ENCODE peak calls at places on chromosome 2, in four cellular contexts. Z, V, C and P are unnamed samples.

GRCh38 chr2:7196871-7197270 is 279.7 kb downstream of the RNF144A start:
- DNase-seq in V (no peak), C (no peak), Z (no peak), P (no peak)

GRCh38 chr2:70367722-70368323 is 66.0 kb upstream of the FAM136A start:
- DNase-seq in C (no peak), V (no peak), Z (no peak), P (peak; percentile 72)

GRCh38 chr2:144798019-144798418 is 278.1 kb upstream of the ZEB2 start:
- DNase-seq in V (no peak), C (no peak), Z (no peak), P (no peak)

GRCh38 chr2:64613276-64613675 is 40.4 kb downstream of the SERTAD2 start:
- DNase-seq in C (no peak), V (peak; percentile 25), Z (no peak), P (no peak)

GRCh38 chr2:55012648-55013484 is 37.4 kb downstream of the RTN4 start:
- DNase-seq in V (no peak), C (no peak), Z (no peak), P (no peak)

GRCh38 chr2:144032566-144032965 is 487.4 kb downstream of the ZEB2 start:
- DNase-seq in V (no peak), C (no peak), Z (no peak), P (no peak)

GRCh38 chr2:240567872-240568677 is at the start of gene RNPEPL1:
- DNase-seq in V (peak; percentile 72), C (no peak), Z (peak; percentile 79), P (peak; percentile 62)

GRCh38 chr2:215784371-215784783 is 229.0 kb downstream of the MREG start:
- DNase-seq in C (no peak), Z (no peak), V (peak; percentile 79), P (no peak)

GRCh38 chr2:239354791-239355136 is 46.1 kb downstream of the HDAC4 start:
- DNase-seq in C (no peak), V (no peak), Z (no peak), P (no peak)

GRCh38 chr2:46447649-46448048 is 31.7 kb upstream of the TMEM247 start:
- DNase-seq in Z (no peak), V (no peak), C (no peak), P (no peak)

GRCh38 chr2:34664266-34664665 is 1065.2 kb upstream of the FAM98A start:
- DNase-seq in Z (no peak), C (no peak), V (no peak), P (no peak)

GRCh38 chr2:164593541-164593940 is 27.7 kb downstream of the GRB14 start:
- DNase-seq in V (no peak), C (no peak), Z (no peak), P (no peak)

GRCh38 chr2:69154031-69154430 is 141.1 kb downstream of the ANTXR1 start:
- DNase-seq in C (no peak), Z (no peak), V (no peak), P (no peak)

GRCh38 chr2:142874293-142874814 is 3.1 kb upstream of the KYNU start:
- DNase-seq in C (no peak), V (no peak), Z (no peak), P (peak; percentile 38)

GRCh38 chr2:144370937-144371584 is 148.9 kb downstream of the ZEB2 start:
- DNase-seq in Z (no peak), V (no peak), C (no peak), P (no peak)

GRCh38 chr2:106098081-106098480 is 96.0 kb downstream of the UXS1 start:
- DNase-seq in V (no peak), C (peak; percentile 62), Z (no peak), P (no peak)

GRCh38 chr2:127639111-127639474 is 6.9 kb upstream of the GPR17 start:
- DNase-seq in Z (no peak), V (no peak), C (no peak), P (no peak)

GRCh38 chr2:71469403-71470398 is 16.3 kb downstream of the DYSF start:
- DNase-seq in V (no peak), Z (no peak), C (no peak), P (no peak)

GRCh38 chr2:10482979-10483378 is 34.9 kb upstream of the ODC1 start:
- DNase-seq in Z (peak; percentile 1), C (no peak), V (no peak), P (no peak)

GRCh38 chr2:135532581-135532980 is 1.3 kb downstream of the R3HDM1 start:
- DNase-seq in Z (no peak), C (no peak), V (no peak), P (no peak)

GRCh38 chr2:197205590-197206215 is 104.9 kb downstream of the ANKRD44 start:
- DNase-seq in V (no peak), Z (no peak), C (peak; percentile 91), P (peak; percentile 30)

GRCh38 chr2:60794271-60794863 is 38.3 kb downstream of the PAPOLG start:
- DNase-seq in Z (no peak), V (no peak), C (no peak), P (no peak)

GRCh38 chr2:228657807-228658402 is 476.4 kb upstream of the SPHKAP start:
- DNase-seq in C (no peak), V (no peak), Z (no peak), P (no peak)

GRCh38 chr2:26848336-26849055 is 564 bp downstream of the DPYSL5 start:
- DNase-seq in V (no peak), Z (no peak), C (peak; percentile 81), P (no peak)

GRCh38 chr2:186559370-186559769 is 30.5 kb upstream of the ITGAV start:
- DNase-seq in Z (no peak), V (no peak), C (no peak), P (no peak)

GRCh38 chr2:186554850-186555785 is 34.7 kb upstream of the ITGAV start:
- DNase-seq in Z (no peak), V (no peak), C (no peak), P (no peak)

GRCh38 chr2:186551323-186552050 is 38.4 kb upstream of the ITGAV start:
- DNase-seq in V (no peak), Z (no peak), C (no peak), P (no peak)

GRCh38 chr2:186558512-186559276 is 31.2 kb upstream of the ITGAV start:
- DNase-seq in V (no peak), Z (no peak), C (no peak), P (no peak)

GRCh38 chr2:186554450-186554849 is 35.4 kb upstream of the ITGAV start:
- DNase-seq in C (no peak), Z (no peak), V (no peak), P (no peak)
- TF ChIP-seq POLR2AphosphoS5 in C (no peak), Z (no peak), V (no peak), P (no peak)

DNA sequence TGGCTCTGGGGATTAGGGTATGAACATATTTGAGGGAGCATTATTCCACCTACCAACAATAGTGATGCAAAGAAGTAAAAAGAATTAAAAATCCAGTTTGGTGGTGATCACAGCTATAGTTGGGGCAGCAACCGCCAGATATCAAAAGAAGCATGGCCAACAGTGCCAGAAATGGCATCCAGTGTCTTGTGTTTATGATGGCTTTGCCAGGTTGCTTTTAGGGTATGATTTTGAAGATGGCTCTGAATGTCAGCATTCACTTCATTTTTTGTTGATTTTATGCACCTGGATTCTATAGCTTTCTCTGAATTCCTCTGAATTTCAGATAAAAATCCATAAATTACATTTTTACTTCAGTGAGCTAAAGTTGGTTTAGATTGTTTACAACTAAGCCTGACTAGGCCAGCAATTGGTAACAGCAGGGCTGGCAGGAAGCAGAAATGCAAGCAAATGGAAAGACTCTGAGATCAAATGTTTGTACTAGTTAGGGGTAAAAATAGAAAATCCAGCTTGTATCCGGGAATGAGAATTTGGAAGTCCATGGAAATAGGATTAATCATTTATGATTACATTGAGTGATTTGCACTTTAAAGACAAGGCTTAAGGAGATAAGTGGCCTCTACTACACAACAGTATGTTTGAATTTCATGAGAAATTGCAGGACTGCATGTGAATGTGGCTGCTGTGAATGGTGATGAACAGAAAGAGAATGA is 40.4 kb downstream of the COL3A1 start:
- DNase-seq in V (no peak), C (no peak), Z (no peak), P (no peak)
- TF ChIP-seq EP300 in V (no peak), C (no peak), Z (no peak), P (no peak)

GRCh38 chr2:229922449-229923386 is at the start of gene FBXO36:
- DNase-seq in V (no peak), Z (peak; percentile 94), C (no peak), P (peak; percentile 90)
- TF ChIP-seq POLR2A in V (no peak), Z (no peak), C (no peak), P (peak; percentile 35)

GRCh38 chr2:98702127-98702802 is 28.7 kb downstream of the MGAT4A start:
- DNase-seq in C (no peak), Z (no peak), V (peak; percentile 64), P (peak; percentile 84)
- TF ChIP-seq POLR2AphosphoS5 in C (no peak), Z (no peak), V (peak; percentile 41), P (peak; percentile 22)

DNA sequence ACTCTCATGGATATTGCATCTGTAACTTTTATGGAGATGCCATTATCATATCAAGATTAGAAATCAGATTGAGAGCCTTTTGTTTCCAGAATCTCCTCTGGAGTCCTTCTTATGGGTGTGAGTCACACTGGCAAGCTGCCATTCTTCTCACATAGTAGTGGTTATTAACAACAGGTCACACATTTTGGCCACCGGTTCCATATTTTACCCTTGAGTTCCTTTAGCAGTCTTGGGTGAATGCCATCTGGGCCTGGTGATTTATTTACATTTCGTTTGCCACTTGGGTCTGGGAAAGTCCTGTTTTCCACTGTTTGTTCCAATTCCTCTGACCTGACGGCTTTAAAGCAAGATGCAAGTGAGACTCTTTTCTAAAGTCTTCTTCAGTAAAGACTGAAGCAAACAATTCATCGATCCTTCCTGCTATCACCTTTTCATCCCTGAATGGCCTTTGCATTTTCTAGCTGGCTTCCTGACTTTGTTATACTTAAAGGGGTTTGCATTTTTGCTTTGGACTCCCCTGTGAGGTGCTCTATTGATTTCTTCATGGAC is 80.5 kb upstream of the CAVIN2 start:
- DNase-seq in Z (no peak), V (peak; percentile 84), C (no peak), P (peak; percentile 56)
- TF ChIP-seq EP300 in Z (no peak), V (no peak), C (no peak), P (no peak)

GRCh38 chr2:173075781-173076556 is at the start of gene MAP3K20:
- DNase-seq in Z (peak; percentile 92), C (no peak), V (peak; percentile 92), P (peak; percentile 70)
- TF ChIP-seq POLR2A in Z (no peak), C (peak; percentile 68), V (no peak), P (no peak)

DNA sequence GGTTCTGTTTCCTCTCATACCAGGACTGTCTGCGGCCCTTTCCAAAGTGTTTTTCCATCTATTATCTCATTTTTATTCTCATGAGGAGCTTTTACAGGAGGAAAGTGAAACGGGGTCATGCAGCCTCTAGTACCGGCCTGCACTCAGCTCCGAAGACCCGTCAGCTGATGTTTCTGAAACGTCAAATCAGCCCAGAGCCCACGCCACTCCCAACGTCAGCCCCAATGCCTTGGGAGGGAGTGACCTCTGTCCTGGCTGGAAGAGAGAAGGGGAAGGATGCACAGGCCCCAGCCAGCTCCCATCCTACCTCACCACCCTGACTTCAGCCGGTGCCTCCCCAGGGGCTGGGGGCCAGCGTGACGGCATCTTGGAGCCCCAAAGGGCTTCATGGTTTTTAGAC is 58.5 kb downstream of the ADCY3 start:
- DNase-seq in C (no peak), V (no peak), Z (no peak), P (no peak)
- TF ChIP-seq POLR2AphosphoS5 in C (peak; percentile 67), V (peak; percentile 30), Z (no peak), P (no peak)

GRCh38 chr2:99571609-99572344 is 82.0 kb upstream of the REV1 start:
- DNase-seq in C (no peak), Z (no peak), V (no peak), P (no peak)
- TF ChIP-seq EP300 in C (no peak), Z (no peak), V (no peak), P (no peak)